ENCODE peak calls at places on chromosomes 13 and 19, in five cellular contexts. O is BE2C; E is CD8-positive, alpha-beta T cell; Z is effector memory CD4-positive, alpha-beta T cell; C is A673. M is an unnamed sample.

GRCh38 chr19:33295621-33296472 is 6.5 kb downstream of the CEBPA start:
- DNase-seq in O (no peak), E (no peak), Z (no peak), C (no peak), M (no peak)

GRCh38 chr19:13835791-13836723 is 40.8 kb downstream of the ZSWIM4 start:
- DNase-seq in O (no peak), E (no peak), Z (no peak), C (peak; percentile 21), M (no peak)

GRCh38 chr19:19749332-19750130 is 16.6 kb upstream of the ZNF14 start:
- DNase-seq in O (no peak), E (no peak), Z (no peak), C (no peak), M (no peak)

GRCh38 chr13:30585748-30586262 is 31.9 kb upstream of the USPL1 start:
- DNase-seq in O (no peak), E (no peak), Z (no peak), C (no peak), M (no peak)

GRCh38 chr13:41065098-41065497 is 3.8 kb downstream of the WBP4 start:
- DNase-seq in O (no peak), E (no peak), Z (no peak), C (no peak), M (peak; percentile 93)

GRCh38 chr19:38394488-38394887 is 6.0 kb downstream of the SPRED3 start:
- DNase-seq in O (no peak), E (peak; percentile 60), Z (peak; percentile 48), C (peak; percentile 24), M (no peak)

GRCh38 chr13:71079638-71080037 is 787.4 kb downstream of the DACH1 start:
- DNase-seq in O (no peak), E (no peak), Z (no peak), C (no peak), M (no peak)

GRCh38 chr19:30423481-30423880 is 51.3 kb downstream of the ZNF536 start:
- DNase-seq in O (peak; percentile 85), E (no peak), Z (no peak), C (no peak), M (no peak)

GRCh38 chr19:8609210-8610040 is 1.1 kb downstream of the ADAMTS10 start:
- DNase-seq in O (no peak), E (peak; percentile 24), Z (no peak), C (peak; percentile 70), M (no peak)

GRCh38 chr19:14694867-14695266 is 5.0 kb downstream of the ZNF333 start:
- DNase-seq in O (no peak), E (no peak), Z (no peak), C (no peak), M (no peak)

GRCh38 chr19:16197188-16197621 is 506 bp upstream of the AP1M1 start:
- DNase-seq in O (no peak), E (no peak), Z (no peak), C (no peak), M (no peak)

GRCh38 chr19:42199440-42200115 is 17.9 kb downstream of the DEDD2 start:
- DNase-seq in O (no peak), E (peak; percentile 57), Z (peak; percentile 38), C (no peak), M (no peak)

GRCh38 chr13:106573855-106574254 is 5.9 kb upstream of the ARGLU1 start:
- DNase-seq in O (no peak), E (no peak), Z (no peak), C (no peak), M (no peak)

GRCh38 chr19:39126312-39126561 is 651 bp downstream of the PAK4 start:
- DNase-seq in O (no peak), E (no peak), Z (no peak), C (no peak), M (no peak)

GRCh38 chr13:21668665-21669599 is 1.9 kb upstream of the FGF9 start:
- DNase-seq in O (no peak), E (peak; percentile 49), Z (peak; percentile 23), C (no peak), M (peak; percentile 35)

GRCh38 chr13:95050800-95051620 is 250.2 kb downstream of the ABCC4 start:
- DNase-seq in O (no peak), E (no peak), Z (no peak), C (no peak), M (no peak)

GRCh38 chr13:31096624-31097302 is 64.9 kb downstream of the HSPH1 start:
- DNase-seq in O (no peak), E (no peak), Z (no peak), C (no peak), M (no peak)

GRCh38 chr13:108176685-108177274 is 38.6 kb downstream of the LIG4 start:
- DNase-seq in O (peak; percentile 60), E (peak; percentile 54), Z (peak; percentile 15), C (peak; percentile 61), M (peak; percentile 71)

GRCh38 chr13:113596321-113597200 is 12.0 kb downstream of the TFDP1 start:
- DNase-seq in O (no peak), E (no peak), Z (no peak), C (no peak), M (peak; percentile 4)

GRCh38 chr13:24745516-24745860 is 18.5 kb upstream of the RNF17 start:
- DNase-seq in O (no peak), E (no peak), Z (no peak), C (no peak), M (no peak)

GRCh38 chr13:78595819-78596700 is 7.3 kb downstream of the POU4F1 start:
- DNase-seq in O (peak; percentile 43), E (no peak), Z (no peak), C (peak; percentile 66), M (no peak)

GRCh38 chr19:19464339-19465098 is 50.8 kb downstream of the TSSK6 start:
- DNase-seq in O (no peak), E (no peak), Z (no peak), C (peak; percentile 66), M (peak; percentile 70)

GRCh38 chr13:77919351-77920294 is 992 bp upstream of the EDNRB start:
- DNase-seq in O (peak; percentile 26), E (no peak), Z (no peak), C (peak; percentile 67), M (no peak)

GRCh38 chr13:43046259-43046658 is 22.9 kb downstream of the DNAJC15 start:
- DNase-seq in O (no peak), E (no peak), Z (no peak), C (no peak), M (no peak)

GRCh38 chr13:74144269-74144668 is 10.1 kb upstream of the KLF12 start:
- DNase-seq in O (no peak), E (no peak), Z (no peak), C (no peak), M (no peak)

GRCh38 chr13:113735194-113735593 is 23.8 kb upstream of the TMEM255B start:
- DNase-seq in O (no peak), E (no peak), Z (no peak), C (no peak), M (no peak)

GRCh38 chr13:45446181-45446580 is 18.6 kb upstream of the COG3 start:
- DNase-seq in O (no peak), E (no peak), Z (no peak), C (no peak), M (no peak)

GRCh38 chr19:10295305-10295846 is 5.6 kb downstream of the ICAM5 start:
- DNase-seq in O (no peak), E (peak; percentile 72), Z (peak; percentile 51), C (no peak), M (no peak)

GRCh38 chr19:51123381-51124186 is 1.1 kb upstream of the SIGLEC9 start:
- DNase-seq in O (no peak), E (peak; percentile 59), Z (no peak), C (no peak), M (no peak)

DNA sequence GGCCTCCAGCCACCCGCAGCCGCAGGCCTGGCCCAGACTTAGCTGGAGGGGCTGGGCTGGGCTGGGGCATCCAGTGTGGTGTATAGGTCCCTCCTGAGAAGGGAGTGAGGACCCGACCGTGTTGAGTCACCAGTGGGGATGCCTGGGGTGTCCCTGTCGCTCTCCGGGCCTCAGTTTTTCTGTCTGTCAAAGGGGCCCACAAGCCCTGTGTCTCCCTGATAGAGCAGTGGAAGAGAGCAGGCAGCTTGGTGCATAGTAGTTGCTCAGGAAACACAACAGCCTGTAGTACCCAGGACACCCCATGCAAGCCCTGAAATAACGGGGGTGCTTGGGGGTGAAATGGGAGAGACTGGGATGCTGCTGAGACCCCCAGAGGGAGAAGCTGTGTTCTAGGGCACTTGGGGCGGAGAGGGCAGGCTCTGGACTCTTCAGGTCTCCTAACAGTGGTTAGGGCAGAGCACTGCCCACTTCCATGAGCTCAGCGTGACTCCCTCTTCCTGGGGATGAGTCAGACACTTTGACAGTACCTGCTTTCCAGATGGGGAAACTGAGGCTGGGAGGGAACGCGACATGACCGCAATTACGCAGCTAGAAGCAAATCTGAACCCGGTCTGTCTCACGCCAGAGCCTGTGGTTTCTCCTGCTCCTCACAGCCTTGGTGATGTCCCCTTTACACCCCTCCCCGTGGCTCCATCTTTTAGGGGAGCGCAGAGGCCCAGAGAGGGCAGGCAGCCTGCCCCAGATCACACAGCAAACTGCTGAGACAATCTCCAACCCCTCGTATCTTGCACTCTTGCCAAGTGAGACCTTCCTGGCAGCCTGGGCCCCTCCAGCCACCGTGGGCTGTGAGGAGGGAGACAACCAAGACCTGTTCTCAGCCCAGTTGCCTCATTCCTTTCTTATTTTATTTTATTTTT is 692 bp downstream of the SULT2B1 start:
- DNase-seq in O (no peak), E (no peak), Z (no peak), C (no peak), M (no peak)
- H3K4me1 ChIP-seq in O (no peaks in the 10 kb centered on the region), E (no peaks in the 10 kb centered on the region), Z (no peaks in the 10 kb centered on the region), C (no peaks in the 10 kb centered on the region), M (peaks cover 8% of the 10 kb centered on the region)

GRCh38 chr13:49258097-49258796 is 10.5 kb downstream of the CDADC1 start:
- DNase-seq in O (no peak), E (no peak), Z (no peak), C (no peak), M (no peak)
- H3K9me3 ChIP-seq in O (no peaks in the 10 kb centered on the region), E (no peaks in the 10 kb centered on the region), Z (no peaks in the 10 kb centered on the region), C (no peaks in the 10 kb centered on the region), M (no peaks in the 10 kb centered on the region)

GRCh38 chr19:18097993-18098890 is 664 bp downstream of the MAST3 start:
- DNase-seq in O (no peak), E (no peak), Z (no peak), C (no peak), M (no peak)
- H3K4me1 ChIP-seq in O (peaks cover 3% of the 10 kb centered on the region), E (peaks cover 27% of the 10 kb centered on the region), Z (peaks cover 19% of the 10 kb centered on the region), C (peaks cover 16% of the 10 kb centered on the region), M (peaks cover 9% of the 10 kb centered on the region)

GRCh38 chr19:12325690-12326089 is 7.7 kb downstream of the ZNF563 start:
- DNase-seq in O (no peak), E (no peak), Z (no peak), C (no peak), M (no peak)
- H3K9me3 ChIP-seq in O (no peaks in the 10 kb centered on the region), E (peaks cover 5% of the 10 kb centered on the region), Z (no peaks in the 10 kb centered on the region), C (peaks cover 7% of the 10 kb centered on the region), M (peaks cover 3% of the 10 kb centered on the region)

GRCh38 chr13:98564204-98564603 is 12.7 kb downstream of the STK24 start:
- DNase-seq in O (no peak), E (no peak), Z (no peak), C (no peak), M (no peak)
- H3K4me1 ChIP-seq in O (no peaks in the 10 kb centered on the region), E (peaks cover 63% of the 10 kb centered on the region), Z (peaks cover 75% of the 10 kb centered on the region), C (peaks cover 13% of the 10 kb centered on the region), M (peaks cover 16% of the 10 kb centered on the region)

DNA sequence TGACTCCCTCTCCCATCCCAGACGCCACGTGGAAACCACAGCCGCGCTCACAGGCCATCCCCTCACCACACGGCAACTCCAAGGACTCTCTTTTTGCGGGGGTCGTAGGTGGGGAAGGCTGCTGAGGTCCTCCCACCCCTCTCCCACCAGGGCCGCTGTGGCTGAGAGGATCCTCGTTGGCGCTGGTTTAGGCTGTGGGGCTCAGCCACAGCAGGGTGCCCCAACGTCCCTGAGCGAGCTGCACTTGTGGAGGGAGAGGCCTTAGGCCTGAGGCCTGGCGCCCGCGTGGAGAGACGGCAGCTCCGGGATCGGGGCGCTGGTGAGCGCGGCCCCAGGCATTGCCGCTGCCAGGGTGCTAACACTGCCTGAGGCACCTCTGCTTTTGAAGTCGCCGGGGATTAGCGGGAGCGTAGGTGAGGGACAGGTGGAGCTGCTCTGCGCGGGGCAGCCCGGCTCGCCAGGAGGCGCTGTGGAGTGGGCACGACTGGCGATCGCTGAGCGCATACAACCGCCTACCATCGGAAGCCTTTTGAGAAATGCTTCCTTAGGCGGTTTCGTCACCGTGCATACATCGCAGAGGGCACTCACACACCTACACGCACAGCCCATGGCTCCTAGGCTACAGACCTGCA is 9.0 kb downstream of the ZSCAN1 start:
- DNase-seq in O (no peak), E (no peak), Z (no peak), C (no peak), M (no peak)
- H3K9me3 ChIP-seq in O (peaks cover 3% of the 10 kb centered on the region), E (peaks cover 9% of the 10 kb centered on the region), Z (peaks cover 5% of the 10 kb centered on the region), C (peaks cover 7% of the 10 kb centered on the region), M (no peaks in the 10 kb centered on the region)